ENCODE peak calls at places on chromosomes 5 and 9, in four cellular contexts. W, U, R and B are unnamed samples.

GRCh38 chr5:58462623-58463230 is 2.8 kb upstream of the PLK2 start:
- DNase-seq in U (no peak), R (no peak), W (no peak), B (no peak)

GRCh38 chr5:15492545-15492944 is 7.4 kb upstream of the FBXL7 start:
- DNase-seq in R (no peak), U (no peak), W (no peak), B (no peak)

GRCh38 chr5:73654171-73654811 is 28.3 kb downstream of the ARHGEF28 start:
- DNase-seq in R (no peak), W (no peak), U (no peak), B (peak; percentile 70)

GRCh38 chr5:110968246-110969005 is 103.1 kb upstream of the TSLP start:
- DNase-seq in W (no peak), U (no peak), R (no peak), B (no peak)

GRCh38 chr5:89241186-89241585 is 358.2 kb upstream of the MEF2C start:
- DNase-seq in W (no peak), U (no peak), R (no peak), B (no peak)

GRCh38 chr5:111853748-111854147 is 96.8 kb upstream of the NREP start:
- DNase-seq in W (no peak), U (no peak), R (no peak), B (no peak)

GRCh38 chr5:77030097-77031071 is at the start of gene AGGF1:
- DNase-seq in U (peak; percentile 76), W (peak; percentile 94), R (peak; percentile 97), B (peak; percentile 86)

GRCh38 chr5:132680780-132681475 is 7.1 kb downstream of the IL4 start:
- DNase-seq in U (no peak), W (no peak), R (no peak), B (no peak)

GRCh38 chr5:139808481-139809330 is 13.1 kb downstream of the PSD2 start:
- DNase-seq in U (peak; percentile 56), W (no peak), R (peak; percentile 47), B (peak; percentile 2)

GRCh38 chr9:38066167-38066906 is 2.7 kb downstream of the SHB start:
- DNase-seq in U (no peak), R (no peak), W (no peak), B (no peak)

GRCh38 chr5:170809551-170809950 is 26.0 kb downstream of the GABRP start:
- DNase-seq in U (no peak), W (no peak), R (no peak), B (no peak)

GRCh38 chr9:94743035-94743954 is 16.8 kb downstream of the AOPEP start:
- DNase-seq in U (no peak), R (no peak), W (peak; percentile 67), B (no peak)

GRCh38 chr5:69493235-69493925 is 790 bp downstream of the OCLN start:
- DNase-seq in U (peak; percentile 63), W (peak; percentile 62), R (peak; percentile 73), B (no peak)

GRCh38 chr9:116149844-116150243 is 3.7 kb upstream of the PAPPA start:
- DNase-seq in U (peak; percentile 21), W (no peak), R (no peak), B (no peak)

GRCh38 chr9:63817622-63818518 is 1467.1 kb downstream of the FOXD4L5 start:
- DNase-seq in W (peak; percentile 81), R (peak; percentile 82), U (peak; percentile 33), B (no peak)

GRCh38 chr9:89777544-89777943 is 172.7 kb downstream of the GADD45G start:
- DNase-seq in R (no peak), U (no peak), W (no peak), B (no peak)

GRCh38 chr5:179732918-179733763 is 519 bp downstream of the MAML1 start:
- DNase-seq in W (peak; percentile 65), U (peak; percentile 41), R (peak; percentile 64), B (peak; percentile 1)

GRCh38 chr5:77957931-77958476 is 181.9 kb upstream of the TBCA start:
- DNase-seq in W (no peak), R (no peak), U (peak; percentile 28), B (no peak)

GRCh38 chr5:172048539-172049101 is 42.2 kb upstream of the FBXW11 start:
- DNase-seq in W (no peak), U (no peak), R (no peak), B (no peak)

GRCh38 chr5:159456722-159457462 is 126.6 kb upstream of the IL12B start:
- DNase-seq in R (no peak), W (no peak), U (peak; percentile 38), B (no peak)

GRCh38 chr9:35835766-35836165 is 6.7 kb downstream of the TMEM8B start:
- DNase-seq in U (no peak), W (no peak), R (no peak), B (no peak)

GRCh38 chr5:7468742-7469141 is 72.8 kb downstream of the ADCY2 start:
- DNase-seq in R (no peak), W (no peak), U (no peak), B (no peak)

GRCh38 chr9:37466037-37466709 is 923 bp upstream of the ZBTB5 start:
- DNase-seq in R (peak; percentile 75), W (peak; percentile 80), U (peak; percentile 27), B (no peak)

GRCh38 chr9:3760031-3760430 is 234.2 kb upstream of the RFX3 start:
- DNase-seq in R (no peak), W (no peak), U (no peak), B (no peak)

GRCh38 chr9:68530618-68531017 is 10.1 kb downstream of the TMEM252 start:
- DNase-seq in U (no peak), W (no peak), R (peak; percentile 82), B (no peak)

GRCh38 chr9:16335788-16336580 is 534.5 kb downstream of the BNC2 start:
- DNase-seq in U (no peak), W (peak; percentile 77), R (no peak), B (peak; percentile 93)

GRCh38 chr5:180821538-180821937 is 18.9 kb upstream of the MGAT1 start:
- DNase-seq in W (no peak), R (no peak), U (no peak), B (no peak)

GRCh38 chr9:73872693-73873092 is 624.4 kb upstream of the RORB start:
- DNase-seq in R (no peak), U (no peak), W (no peak), B (no peak)

GRCh38 chr5:170342153-170342552 is 44.6 kb upstream of the LCP2 start:
- DNase-seq in R (no peak), U (no peak), W (no peak), B (no peak)

GRCh38 chr9:136091582-136092352 is 3.3 kb downstream of the NACC2 start:
- DNase-seq in R (no peak), U (no peak), W (no peak), B (no peak)

GRCh38 chr9:97543568-97543967 is 42.1 kb downstream of the TMOD1 start:
- DNase-seq in U (no peak), R (no peak), W (no peak), B (no peak)

GRCh38 chr5:179187681-179188575 is 127.8 kb downstream of the ZNF354C start:
- DNase-seq in U (no peak), R (peak; percentile 19), W (no peak), B (no peak)